ENCODE peak calls at places on chromosomes 11 and 22, in five cellular contexts. W is MG63; G is stimulated activated CD4-positive, alpha-beta T cell treated with anti-CD3 and anti-CD28 coated beads, Interleukin-15, amount 100 ng/mL, for 48 hours; B is putamen; U is A172. H is an unnamed sample.

GRCh38 chr11:958101-958500 is 32.4 kb downstream of the AP2A2 start:
- DNase-seq in W (no peak), G (no peak), B (no peak), U (no peak), H (no peak)

GRCh38 chr22:38948181-38948940 is 9.0 kb upstream of the APOBEC3A start:
- DNase-seq in W (no peak), G (no peak), B (no peak), U (no peak), H (no peak)

GRCh38 chr22:21579474-21579851 is 11.9 kb downstream of the UBE2L3 start:
- DNase-seq in W (no peak), G (no peak), B (no peak), U (no peak), H (no peak)

GRCh38 chr11:67289651-67290479 is 762 bp downstream of the ANKRD13D start:
- DNase-seq in W (peak; percentile 33), G (no peak), B (no peak), U (no peak), H (no peak)

GRCh38 chr11:78037056-78037455 is 14.0 kb upstream of the KCTD14 start:
- DNase-seq in W (no peak), G (no peak), B (no peak), U (no peak), H (no peak)

GRCh38 chr22:29369460-29369859 is 18.9 kb downstream of the AP1B1 start:
- DNase-seq in W (peak; percentile 80), G (no peak), B (no peak), U (peak; percentile 60), H (no peak)

GRCh38 chr11:33864479-33864878 is 27.4 kb downstream of the LMO2 start:
- DNase-seq in W (no peak), G (no peak), B (no peak), U (no peak), H (no peak)

GRCh38 chr22:37616205-37617083 is 7.8 kb downstream of the GGA1 start:
- DNase-seq in W (no peak), G (no peak), B (no peak), U (no peak), H (peak; percentile 51)

GRCh38 chr11:62770778-62771143 is 435 bp upstream of the TAF6L start:
- DNase-seq in W (peak; percentile 32), G (no peak), B (no peak), U (no peak), H (no peak)

GRCh38 chr22:49328630-49329405 is 498.9 kb downstream of the BRD1 start:
- DNase-seq in W (no peak), G (no peak), B (no peak), U (no peak), H (no peak)

GRCh38 chr22:36875741-36876140 is 14.9 kb downstream of the NCF4 start:
- DNase-seq in W (no peak), G (no peak), B (no peak), U (no peak), H (no peak)

GRCh38 chr22:31081963-31082605 is 966 bp downstream of the SMTN start:
- DNase-seq in W (peak; percentile 62), G (no peak), B (no peak), U (peak; percentile 48), H (no peak)

GRCh38 chr11:113818426-113818825 is 38.8 kb downstream of the CLDN25 start:
- DNase-seq in W (no peak), G (no peak), B (no peak), U (peak; percentile 3), H (no peak)

GRCh38 chr22:50673231-50674126 is 856 bp downstream of the SHANK3 start:
- DNase-seq in W (no peak), G (no peak), B (peak; percentile 64), U (no peak), H (no peak)